ENCODE peak calls at places on chromosomes 16 and 17, in eight cellular contexts. U is AG08396; G is head of caudate nucleus; Q is NCI-H2171; L is MCF 10A; H is HEK293T; B is lung; S is naive thymus-derived CD4-positive, alpha-beta T cell. X is an unnamed sample.

GRCh38 chr17:78252111-78252634 is 20.7 kb downstream of the TMEM235 start:
- DNase-seq in L (no peak), Q (no peak), H (no peak), B (no peak), U (no peak), G (no peak), S (peak), X (no peak)

GRCh38 chr16:87635541-87636049 is 33.3 kb downstream of the JPH3 start:
- DNase-seq in H (peak), L (peak), S (peak), U (peak), Q (peak), B (peak), G (peak), X (peak)

GRCh38 chr16:23729503-23730424 is 16.7 kb upstream of the ERN2 start:
- DNase-seq in Q (no peak), B (no peak), S (no peak), L (peak), G (no peak), H (peak), U (peak), X (peak)

GRCh38 chr16:46673320-46674013 is 15.5 kb downstream of the VPS35 start:
- DNase-seq in B (no peak), H (peak), L (peak), G (peak), S (peak), Q (peak), U (peak), X (peak)

GRCh38 chr17:74742153-74742515 is 5.1 kb downstream of the RAB37 start:
- DNase-seq in Q (no peak), S (no peak), U (peak), H (no peak), B (no peak), L (no peak), G (no peak), X (no peak)

GRCh38 chr17:74943808-74944522 is 8.3 kb downstream of the OTOP3 start:
- DNase-seq in L (peak), G (no peak), B (no peak), Q (no peak), U (no peak), H (no peak), S (no peak), X (no peak)

GRCh38 chr17:79388556-79389295 is 222.1 kb downstream of the RBFOX3 start:
- DNase-seq in B (peak), Q (peak), G (peak), H (peak), U (peak), L (peak), S (no peak), X (peak)

GRCh38 chr17:42118545-42118944 is 2.6 kb downstream of the KAT2A start:
- DNase-seq in B (no peak), Q (peak), G (peak), S (no peak), H (peak), L (peak), U (no peak), X (no peak)

GRCh38 chr17:78111012-78111726 is 17.4 kb downstream of the TMC6 start:
- DNase-seq in Q (no peak), L (no peak), U (no peak), B (no peak), H (no peak), S (no peak), G (no peak), X (no peak)

GRCh38 chr17:76445697-76446448 is 7.1 kb downstream of the UBE2O start:
- DNase-seq in B (no peak), L (no peak), Q (no peak), G (no peak), U (no peak), S (no peak), H (no peak), X (no peak)

GRCh38 chr17:79752175-79752574 is 21.4 kb downstream of the ENPP7 start:
- DNase-seq in G (no peak), U (no peak), Q (no peak), L (no peak), H (no peak), S (no peak), B (no peak), X (no peak)

GRCh38 chr17:77435272-77436057 is 294.7 kb downstream of the SEC14L1 start:
- DNase-seq in B (no peak), S (peak), L (no peak), Q (no peak), U (no peak), G (no peak), H (no peak), X (no peak)

GRCh38 chr17:1628856-1629646 is 417 bp upstream of the SLC43A2 start:
- DNase-seq in G (peak), H (peak), L (peak), S (peak), Q (peak), B (peak), U (peak), X (peak)

GRCh38 chr16:12874135-12874534 is 27.3 kb upstream of the SHISA9 start:
- DNase-seq in H (no peak), G (no peak), B (no peak), Q (no peak), S (no peak), U (no peak), L (peak), X (peak)

GRCh38 chr17:19573075-19573474 is 39.4 kb downstream of the SLC47A1 start:
- DNase-seq in H (no peak), G (no peak), L (no peak), Q (no peak), B (no peak), S (no peak), U (no peak), X (no peak)

GRCh38 chr17:51372345-51373004 is 112.1 kb downstream of the UTP18 start:
- DNase-seq in H (peak), Q (peak), G (peak), B (peak), L (peak), S (no peak), U (peak), X (peak)

GRCh38 chr17:47907932-47908562 is 12.0 kb downstream of the SP2 start:
- DNase-seq in Q (no peak), L (no peak), G (no peak), B (no peak), S (no peak), U (peak), H (no peak), X (no peak)

GRCh38 chr17:78622491-78623265 is 45.5 kb upstream of the DNAH17 start:
- DNase-seq in B (no peak), H (no peak), L (no peak), U (no peak), S (no peak), G (no peak), Q (no peak), X (no peak)

GRCh38 chr17:46125831-46126230 is 67.4 kb downstream of the KANSL1 start:
- DNase-seq in S (no peak), L (no peak), B (no peak), G (no peak), U (no peak), Q (no peak), H (no peak), X (no peak)

GRCh38 chr17:11814655-11815262 is 182.5 kb downstream of the ZNF18 start:
- DNase-seq in L (no peak), Q (no peak), B (no peak), G (no peak), U (no peak), H (no peak), S (no peak), X (no peak)

GRCh38 chr16:66346221-66346620 is 20.3 kb upstream of the CDH5 start:
- DNase-seq in S (no peak), B (no peak), L (no peak), G (no peak), U (no peak), H (no peak), Q (no peak), X (no peak)

GRCh38 chr16:28181557-28181914 is 30.2 kb downstream of the XPO6 start:
- DNase-seq in S (no peak), H (no peak), L (peak), B (peak), Q (no peak), U (peak), G (no peak), X (peak)

GRCh38 chr17:80945736-80946135 is 45.9 kb upstream of the CHMP6 start:
- DNase-seq in L (no peak), Q (no peak), U (no peak), S (no peak), G (no peak), H (no peak), B (no peak), X (no peak)

GRCh38 chr17:17985555-17985954 is 12.9 kb downstream of the DRC3 start:
- DNase-seq in S (no peak), G (no peak), H (no peak), U (no peak), Q (no peak), L (no peak), B (no peak), X (no peak)

GRCh38 chr17:43949777-43950176 is 4.0 kb downstream of the PYY start:
- DNase-seq in U (no peak), H (no peak), Q (no peak), B (no peak), S (no peak), G (no peak), L (no peak), X (peak)

GRCh38 chr16:4488486-4488967 is 12.3 kb downstream of the HMOX2 start:
- DNase-seq in H (no peak), B (no peak), G (no peak), U (no peak), Q (no peak), S (peak), L (no peak), X (no peak)

GRCh38 chr16:17556276-17557052 is 85.7 kb upstream of the XYLT1 start:
- DNase-seq in Q (no peak), S (no peak), U (peak), G (peak), L (peak), H (peak), B (no peak), X (no peak)

GRCh38 chr17:10033982-10034381 is 128.9 kb upstream of the RCVRN start:
- DNase-seq in S (no peak), U (no peak), B (no peak), G (no peak), L (no peak), Q (no peak), H (no peak), X (no peak)

GRCh38 chr16:85649411-85649977 is 36.4 kb downstream of the GSE1 start:
- DNase-seq in S (no peak), H (no peak), U (no peak), G (no peak), Q (peak), L (no peak), B (no peak), X (no peak)

GRCh38 chr17:34841467-34841866 is 119.8 kb downstream of the CCT6B start:
- DNase-seq in H (no peak), U (no peak), G (no peak), S (no peak), Q (no peak), B (no peak), L (no peak), X (no peak)

GRCh38 chr17:78954684-78955083 is 25.0 kb downstream of the LGALS3BP start:
- DNase-seq in S (no peak), B (no peak), G (no peak), L (no peak), U (no peak), H (no peak), Q (no peak), X (no peak)

GRCh38 chr17:21573961-21574610 is 118.2 kb upstream of the KCNJ18 start:
- DNase-seq in B (no peak), S (peak), G (peak), U (peak), Q (no peak), L (no peak), H (no peak), X (no peak)

GRCh38 chr17:40177275-40177874 is at the start of gene RAPGEFL1:
- DNase-seq in H (no peak), S (peak), L (peak), Q (peak), G (peak), U (peak), B (peak), X (no peak)

GRCh38 chr17:63356275-63356905 is 89.7 kb downstream of the CYB561 start:
- DNase-seq in Q (no peak), L (peak), U (peak), H (peak), B (no peak), S (no peak), G (no peak), X (peak)

GRCh38 chr16:29899516-29900101 is at the start of gene SEZ6L2:
- DNase-seq in S (no peak), G (peak), L (peak), H (peak), Q (peak), U (peak), B (peak), X (peak)

GRCh38 chr17:35775039-35775438 is 14.4 kb downstream of the C17orf50 start:
- DNase-seq in B (no peak), Q (no peak), U (no peak), H (no peak), L (no peak), G (no peak), S (no peak), X (no peak)

GRCh38 chr16:11585460-11586374 is 1.0 kb downstream of the LITAF start:
- DNase-seq in S (no peak), Q (no peak), G (no peak), L (peak), H (no peak), U (peak), B (no peak), X (peak)